ENCODE peak calls at places on chromosomes 1 and 21, in ten cellular contexts. G, W, O, D, C, L, F, A, R and E are unnamed samples.

GRCh38 chr1:152107984-152108898 is 7.0 kb downstream of the TCHH start:
- DNase-seq in G (no peak), W (peak; percentile 4), O (peak; percentile 18), D (no peak), C (no peak), L (no peak), F (peak; percentile 78), A (peak; percentile 80), R (peak; percentile 69), E (no peak)

GRCh38 chr21:35026617-35027557 is 22.2 kb downstream of the RUNX1 start:
- DNase-seq in G (peak; percentile 42), W (peak; percentile 66), O (no peak), D (peak; percentile 51), C (peak; percentile 73), L (no peak), F (peak; percentile 47), A (peak; percentile 88), R (peak; percentile 88), E (no peak)

GRCh38 chr21:28215214-28215954 is 777.3 kb downstream of the LTN1 start:
- DNase-seq in G (peak; percentile 18), W (no peak), O (no peak), D (no peak), C (no peak), L (no peak), F (peak; percentile 92), A (peak; percentile 89), R (peak; percentile 78), E (no peak)

GRCh38 chr1:10252508-10252907 is 42.1 kb downstream of the KIF1B start:
- DNase-seq in G (no peak), W (no peak), O (no peak), D (no peak), C (peak; percentile 30), L (no peak), F (peak; percentile 72), A (peak; percentile 38), R (peak; percentile 84), E (peak; percentile 54)

GRCh38 chr1:26191739-26192138 is 1.3 kb downstream of the CATSPER4 start:
- DNase-seq in G (no peak), W (no peak), O (no peak), D (no peak), C (no peak), L (no peak), F (no peak), A (no peak), R (no peak), E (no peak)

GRCh38 chr1:186681806-186682205 is 1.6 kb upstream of the PTGS2 start:
- DNase-seq in G (no peak), W (no peak), O (no peak), D (no peak), C (no peak), L (no peak), F (peak; percentile 70), A (peak; percentile 70), R (peak; percentile 21), E (no peak)

GRCh38 chr1:78676347-78676982 is 26.8 kb downstream of the IFI44 start:
- DNase-seq in G (peak; percentile 64), W (peak; percentile 74), O (peak; percentile 12), D (peak; percentile 48), C (peak; percentile 86), L (no peak), F (peak; percentile 87), A (peak; percentile 86), R (peak; percentile 80), E (no peak)

GRCh38 chr1:67963263-67963662 is 87.2 kb downstream of the DIRAS3 start:
- DNase-seq in G (no peak), W (no peak), O (no peak), D (no peak), C (no peak), L (no peak), F (no peak), A (no peak), R (no peak), E (no peak)

GRCh38 chr1:154155282-154155681 is 409 bp upstream of the NUP210L start:
- DNase-seq in G (peak; percentile 53), W (no peak), O (no peak), D (no peak), C (peak; percentile 52), L (no peak), F (peak; percentile 79), A (peak; percentile 88), R (peak; percentile 89), E (no peak)

GRCh38 chr1:192797143-192797542 is 11.7 kb upstream of the RGS2 start:
- DNase-seq in G (no peak), W (no peak), O (no peak), D (no peak), C (no peak), L (no peak), F (no peak), A (no peak), R (no peak), E (no peak)

GRCh38 chr1:9068971-9069323 is 488 bp downstream of the SLC2A5 start:
- DNase-seq in G (no peak), W (no peak), O (no peak), D (no peak), C (no peak), L (no peak), F (peak; percentile 41), A (peak; percentile 30), R (no peak), E (no peak)

GRCh38 chr1:18041685-18042355 is 65.8 kb upstream of the IGSF21 start:
- DNase-seq in G (no peak), W (peak; percentile 38), O (no peak), D (no peak), C (no peak), L (no peak), F (no peak), A (peak; percentile 2), R (no peak), E (no peak)

GRCh38 chr1:30765610-30766434 is 8.2 kb upstream of the LAPTM5 start:
- DNase-seq in G (no peak), W (no peak), O (no peak), D (no peak), C (no peak), L (no peak), F (no peak), A (no peak), R (no peak), E (no peak)

GRCh38 chr21:39452965-39453332 is 1.2 kb downstream of the SH3BGR start:
- DNase-seq in G (no peak), W (peak; percentile 19), O (no peak), D (no peak), C (no peak), L (no peak), F (peak; percentile 11), A (no peak), R (no peak), E (no peak)

GRCh38 chr1:24724345-24725208 is 20.7 kb upstream of the CLIC4 start:
- DNase-seq in G (peak; percentile 41), W (peak; percentile 40), O (peak; percentile 87), D (no peak), C (peak; percentile 42), L (no peak), F (peak; percentile 79), A (peak; percentile 85), R (peak; percentile 84), E (no peak)

GRCh38 chr1:21216835-21217811 is 40.4 kb upstream of the EIF4G3 start:
- DNase-seq in G (no peak), W (peak; percentile 78), O (peak; percentile 14), D (peak; percentile 24), C (peak; percentile 77), L (no peak), F (peak; percentile 58), A (peak; percentile 51), R (peak; percentile 45), E (no peak)

GRCh38 chr1:22799971-22800370 is 89.3 kb downstream of the EPHB2 start:
- DNase-seq in G (no peak), W (no peak), O (no peak), D (no peak), C (no peak), L (no peak), F (no peak), A (no peak), R (no peak), E (no peak)

GRCh38 chr1:56434025-56434424 is 145.3 kb downstream of the PLPP3 start:
- DNase-seq in G (no peak), W (no peak), O (no peak), D (no peak), C (peak; percentile 64), L (no peak), F (no peak), A (peak; percentile 42), R (no peak), E (no peak)

GRCh38 chr1:97379387-97380075 is 541.3 kb downstream of the DPYD start:
- DNase-seq in G (no peak), W (no peak), O (no peak), D (no peak), C (no peak), L (no peak), F (peak; percentile 86), A (peak; percentile 76), R (peak; percentile 11), E (no peak)

GRCh38 chr1:110674337-110675059 is at the start of gene KCNA3:
- DNase-seq in G (peak; percentile 18), W (peak; percentile 91), O (no peak), D (no peak), C (peak; percentile 32), L (no peak), F (peak; percentile 61), A (peak; percentile 9), R (no peak), E (no peak)
- H3K4me3 ChIP-seq in G (peak within 1 kb of the TSS; percentile 65), W (peak within 1 kb of the TSS; percentile 66), O (peak within 1 kb of the TSS; percentile 42), D (peak within 1 kb of the TSS; percentile 66), C (peak within 1 kb of the TSS; percentile 49), L (peak within 1 kb of the TSS; percentile 26), F (peak within 1 kb of the TSS; percentile 22), A (peak within 1 kb of the TSS; percentile 39), R (peak within 1 kb of the TSS; percentile 23), E (peak within 1 kb of the TSS; percentile 25)

GRCh38 chr1:208528577-208529240 is 284.5 kb upstream of the PLXNA2 start:
- DNase-seq in G (no peak), W (no peak), O (no peak), D (no peak), C (no peak), L (no peak), F (peak; percentile 16), A (no peak), R (no peak), E (no peak)
- TF ChIP-seq CTCF in G (no peak), W (no peak), O (no peak), D (no peak), C (no peak), L (no peak), F (no peak), A (no peak), R (no peak), E (no peak)

GRCh38 chr1:43405876-43406234 is 16.2 kb downstream of the SZT2 start:
- DNase-seq in G (no peak), W (no peak), O (no peak), D (no peak), C (no peak), L (no peak), F (no peak), A (no peak), R (no peak), E (no peak)
- H3K4me3 ChIP-seq in G (no peak overlapping the region), W (no peak overlapping the region), O (no peak overlapping the region), D (no peak overlapping the region), C (no peak overlapping the region), L (no peak overlapping the region), F (no peak overlapping the region), A (no peak overlapping the region), R (no peak overlapping the region), E (no peak overlapping the region)

DNA sequence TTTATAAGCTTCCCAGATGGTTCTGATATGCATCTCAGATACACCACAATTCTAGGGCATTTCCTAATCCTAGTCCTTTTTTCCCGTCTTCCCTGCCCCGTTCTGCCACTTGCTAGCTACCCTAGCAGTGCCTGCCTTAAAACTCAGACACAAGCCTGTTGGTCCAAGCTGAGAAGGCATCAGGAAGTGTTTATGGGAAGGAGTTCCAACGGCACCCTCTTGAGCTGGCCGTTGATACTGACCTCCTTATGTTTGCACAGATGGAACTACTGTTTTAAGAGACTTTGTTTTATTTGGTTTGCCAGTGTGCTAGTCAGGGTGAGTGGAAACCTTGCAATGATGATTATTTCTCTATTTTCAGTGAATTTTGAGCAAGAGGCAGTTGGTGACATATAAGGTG is 67.2 kb downstream of the UCK2 start:
- DNase-seq in G (no peak), W (no peak), O (no peak), D (no peak), C (no peak), L (no peak), F (peak; percentile 81), A (no peak), R (peak; percentile 48), E (no peak)
- TF ChIP-seq CTCF in G (no peak), W (no peak), O (no peak), D (no peak), C (no peak), L (peak; percentile 4), F (peak; percentile 8), A (no peak), R (no peak), E (no peak)